ENCODE peak calls at places on chromosomes 6 and 20, in six cellular contexts. W, H, X, Q, Z and V are unnamed samples.

GRCh38 chr6:159094444-159095252 is 49.9 kb upstream of the TAGAP start:
- DNase-seq in W (peak), Q (no peak), X (no peak), H (no peak), Z (no peak), V (no peak)

GRCh38 chr6:138465007-138465645 is 34.2 kb downstream of the NHSL1 start:
- DNase-seq in H (peak), Q (peak), X (no peak), Z (peak), W (no peak), V (peak)

GRCh38 chr6:147381734-147382133 is 126.8 kb upstream of the SAMD5 start:
- DNase-seq in Q (peak), X (no peak), Z (peak), H (no peak), W (no peak), V (no peak)

GRCh38 chr6:6414946-6415345 is 94.5 kb upstream of the F13A1 start:
- DNase-seq in Q (no peak), W (no peak), Z (no peak), H (no peak), X (no peak), V (no peak)

GRCh38 chr6:19554356-19555225 is 282.6 kb upstream of the ID4 start:
- DNase-seq in H (peak), X (no peak), W (no peak), Z (peak), Q (peak), V (no peak)

GRCh38 chr20:37938954-37939353 is 36.0 kb downstream of the VSTM2L start:
- DNase-seq in H (no peak), X (no peak), Q (no peak), W (no peak), Z (no peak), V (no peak)

GRCh38 chr20:50015636-50015992 is 32.8 kb downstream of the SNAI1 start:
- DNase-seq in Z (no peak), H (no peak), Q (no peak), X (no peak), W (no peak), V (peak)

GRCh38 chr6:45187841-45188240 is 140.3 kb upstream of the RUNX2 start:
- DNase-seq in W (no peak), X (no peak), Z (peak), Q (peak), H (peak), V (no peak)

GRCh38 chr6:81906709-81907204 is 154.3 kb upstream of the TENT5A start:
- DNase-seq in X (no peak), Q (no peak), Z (no peak), H (no peak), W (no peak), V (no peak)

GRCh38 chr6:130111031-130111430 is 92.7 kb downstream of the L3MBTL3 start:
- DNase-seq in H (peak), Z (peak), Q (no peak), X (no peak), W (no peak), V (no peak)

GRCh38 chr20:23139524-23139923 is 53.4 kb upstream of the CD93 start:
- DNase-seq in W (no peak), X (no peak), H (no peak), Z (no peak), Q (no peak), V (no peak)

GRCh38 chr20:51481311-51481997 is 61.1 kb downstream of the NFATC2 start:
- DNase-seq in Q (no peak), W (peak), Z (no peak), H (no peak), X (no peak), V (no peak)

GRCh38 chr6:31579546-31580445 is 2.4 kb downstream of the LTB start:
- DNase-seq in Z (no peak), W (no peak), H (no peak), X (no peak), Q (no peak), V (no peak)

GRCh38 chr20:44209691-44210421 is 715 bp downstream of the OSER1 start:
- DNase-seq in Q (peak), X (no peak), Z (peak), W (no peak), H (peak), V (peak)

GRCh38 chr6:150902142-150902800 is 36.8 kb downstream of the MTHFD1L start:
- DNase-seq in X (no peak), Q (peak), H (no peak), Z (peak), W (no peak), V (no peak)

GRCh38 chr20:45293041-45294002 is 13.3 kb upstream of the RBPJL start:
- DNase-seq in W (peak), H (peak), Q (peak), X (peak), Z (peak), V (peak)

DNA sequence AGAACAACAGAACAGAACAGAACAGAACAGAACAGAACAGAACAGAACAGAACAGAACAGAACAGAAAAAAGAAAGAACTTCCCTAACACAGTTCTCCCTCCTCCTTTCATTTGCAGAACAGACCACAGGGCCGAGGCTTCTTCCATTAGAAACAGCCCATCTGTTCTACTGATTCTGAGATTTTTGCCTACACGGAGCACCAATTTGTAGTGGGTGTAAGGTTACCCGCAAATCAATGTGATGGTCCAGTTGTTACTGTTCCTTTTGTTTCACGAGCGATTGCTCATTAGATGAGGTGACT is 734 bp upstream of the OGFRL1 start:
- DNase-seq in H (no peak), Q (peak), W (no peak), X (no peak), Z (no peak), V (no peak)
- H3K4me3 ChIP-seq in H (peak), Q (peak), W (peak), X (peak), Z (peak), V (peak)

DNA sequence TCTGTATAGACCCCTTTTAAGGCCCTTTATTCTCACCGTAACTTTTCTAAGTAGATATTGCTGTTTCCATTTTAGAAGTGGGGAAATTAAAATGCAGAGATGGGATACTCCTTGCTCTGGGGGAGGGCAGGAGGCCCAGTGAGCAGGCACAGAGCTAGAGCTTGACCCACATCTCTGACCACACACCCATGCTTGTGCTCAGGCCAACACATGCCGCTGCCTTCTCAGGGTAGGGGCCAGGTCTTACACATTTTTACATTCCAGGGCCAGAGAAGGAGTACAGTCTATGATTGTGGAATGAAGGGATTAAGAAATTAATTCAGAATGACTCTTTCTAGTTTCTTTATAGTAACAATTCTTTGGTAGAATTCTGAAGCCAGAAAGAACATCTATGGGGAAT is 104.8 kb downstream of the SOBP start:
- DNase-seq in Z (peak), X (no peak), Q (no peak), W (no peak), H (peak), V (no peak)
- H3K4me3 ChIP-seq in Z (no peak), X (no peak), Q (no peak), W (no peak), H (no peak), V (no peak)

GRCh38 chr6:145469021-145469420 is 266.3 kb downstream of the EPM2A start:
- DNase-seq in X (no peak), W (no peak), Q (no peak), H (no peak), Z (no peak), V (no peak)

GRCh38 chr6:145468534-145468933 is 266.8 kb downstream of the EPM2A start:
- DNase-seq in X (no peak), Q (no peak), Z (no peak), W (no peak), H (no peak), V (no peak)
- H3K4me3 ChIP-seq in X (no peak), Q (no peak), Z (no peak), W (no peak), H (no peak), V (no peak)

GRCh38 chr6:7502743-7503142 is 38.7 kb upstream of the DSP start:
- DNase-seq in H (no peak), W (no peak), Z (no peak), X (no peak), Q (no peak), V (no peak)
- H3K4me3 ChIP-seq in H (no peak), W (no peak), Z (no peak), X (no peak), Q (no peak), V (no peak)

DNA sequence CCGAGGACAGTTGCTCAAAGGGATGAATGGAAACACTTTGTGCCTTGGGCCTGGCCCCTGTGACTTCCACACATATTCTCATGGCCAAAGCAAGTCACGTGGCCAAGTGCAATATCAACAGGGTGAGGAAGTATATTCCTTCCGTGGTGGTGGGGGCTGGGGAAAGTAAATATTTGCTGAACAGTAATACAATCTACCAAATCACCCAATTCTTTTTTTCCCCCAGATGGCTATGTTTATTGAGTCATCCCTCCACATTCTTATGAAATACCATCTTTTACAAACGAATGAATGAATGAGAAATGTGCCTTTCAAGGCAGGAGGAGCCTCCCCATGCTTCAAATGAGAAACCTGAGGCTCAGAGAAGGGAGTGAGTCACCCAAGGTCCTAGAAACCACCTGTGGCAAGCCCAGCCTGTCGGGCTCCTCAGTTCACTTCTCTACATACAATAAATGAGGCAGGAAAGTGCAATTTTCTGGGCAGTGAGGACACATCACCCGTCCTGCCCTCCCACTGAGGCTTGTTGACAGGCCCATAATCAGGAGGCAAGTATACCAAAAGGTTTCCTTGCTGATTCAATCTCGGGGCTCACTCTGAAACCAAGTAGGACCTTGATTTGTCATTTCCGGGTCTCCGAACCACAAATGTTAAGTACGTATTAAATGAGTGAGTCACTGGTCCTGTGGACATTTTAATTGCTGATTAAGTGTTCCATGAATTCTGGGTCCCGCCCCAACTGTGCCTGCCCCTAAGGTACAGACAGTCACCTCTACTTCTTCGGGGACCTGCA is 25.3 kb upstream of the TOP1 start:
- DNase-seq in X (no peak), Q (peak), Z (peak), W (peak), H (peak), V (peak)
- H3K4me3 ChIP-seq in X (no peak), Q (peak), Z (peak), W (peak), H (no peak), V (peak)

DNA sequence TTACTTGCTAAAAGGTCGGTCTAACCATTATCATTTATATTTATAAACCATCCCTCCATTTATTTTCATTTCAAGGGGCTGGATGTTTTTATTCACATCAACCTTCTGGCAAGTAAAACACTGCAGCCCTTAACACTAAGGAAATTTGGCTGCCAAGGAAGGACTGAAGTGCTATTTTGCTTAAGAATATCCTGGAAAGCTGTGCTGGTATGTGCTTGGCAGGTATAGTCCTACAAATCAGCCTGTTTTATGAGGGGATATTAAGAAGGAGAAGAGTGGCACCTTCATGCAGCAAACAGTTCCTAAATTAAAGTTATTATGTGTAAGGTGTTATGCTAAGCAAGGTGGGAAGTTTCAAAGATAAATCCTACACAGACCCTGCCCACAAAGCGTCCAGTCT is 9.8 kb downstream of the PHACTR2 start:
- DNase-seq in Q (no peak), H (no peak), Z (no peak), X (no peak), W (no peak), V (no peak)
- H3K4me3 ChIP-seq in Q (no peak), H (no peak), Z (peak), X (no peak), W (no peak), V (no peak)

GRCh38 chr20:10671850-10672578 is 1.8 kb downstream of the JAG1 start:
- DNase-seq in H (peak), W (no peak), Q (peak), X (no peak), Z (peak), V (peak)
- H3K4me3 ChIP-seq in H (peak), W (peak), Q (peak), X (peak), Z (peak), V (peak)

DNA sequence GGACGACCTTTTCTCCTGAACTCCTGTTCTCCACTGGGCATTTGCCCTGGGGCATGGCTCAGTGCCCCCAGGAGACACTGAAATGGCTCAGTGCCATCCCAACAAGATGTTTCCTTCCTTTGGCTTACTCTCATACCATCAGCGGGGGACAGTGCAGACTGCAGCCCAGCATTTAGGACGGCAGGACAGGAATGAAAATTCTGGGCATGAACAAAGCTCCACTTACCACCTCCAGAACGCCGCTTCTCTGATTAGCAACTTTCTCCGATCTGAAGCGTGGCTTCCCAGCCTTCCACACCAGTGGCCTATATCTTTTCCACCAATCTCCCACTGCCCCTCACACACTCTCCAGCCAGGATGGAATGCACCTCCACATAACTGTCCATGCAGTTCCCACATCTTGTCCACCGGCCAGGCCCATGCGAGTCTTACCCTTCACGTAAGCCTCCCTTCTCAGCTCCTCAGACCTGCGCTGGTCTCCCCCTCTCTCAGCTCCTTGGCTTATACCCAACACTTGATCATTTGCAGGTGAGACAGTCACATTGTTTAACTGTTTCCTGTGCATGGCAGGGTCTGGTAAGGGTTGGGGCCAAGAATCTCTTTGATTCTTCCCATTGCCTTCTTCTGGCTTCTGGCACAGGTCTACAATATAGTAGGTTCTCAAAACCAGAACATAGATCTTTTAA is 114.5 kb downstream of the FYN start:
- DNase-seq in Z (no peak), W (peak), H (no peak), Q (no peak), X (no peak), V (no peak)
- H3K4me3 ChIP-seq in Z (no peak), W (peak), H (no peak), Q (no peak), X (no peak), V (no peak)

GRCh38 chr6:136594671-136595070 is 44.4 kb upstream of the MAP7 start:
- DNase-seq in W (no peak), H (no peak), X (no peak), Z (no peak), Q (no peak), V (no peak)
- H3K4me3 ChIP-seq in W (no peak), H (no peak), X (no peak), Z (no peak), Q (no peak), V (peak)